ENCODE peak calls at places on chromosome 20, in nine cellular contexts. One of them, this sample, is unnamed.

GRCh38 chr20:42594659-42595058 is 595.0 kb downstream of the PTPRT start:
- DNase-seq in lower leg skin: no peak
- DNase-seq in stimulated activated naive CD8-positive, alpha-beta T cell treated with anti-CD3 and anti-CD28 coated beads, Interleukin-15, Interleukin-2, amounts not matched to agents 100 U/mL and 50 U/mL, for 24 hours: no peak
- DNase-seq in EL: no peak
- DNase-seq in heart left ventricle: no peak
- DNase-seq in T-helper 22 cell: no peak
- DNase-seq in naive thymus-derived CD8-positive, alpha-beta T cell: no peak
- DNase-seq in adrenal gland: no peak
- DNase-seq in GM04504: no peak
- DNase-seq in this sample: no peak

GRCh38 chr20:19583532-19584175 is 174.4 kb upstream of the RIN2 start:
- DNase-seq in lower leg skin: peak; percentile 94
- DNase-seq in stimulated activated naive CD8-positive, alpha-beta T cell treated with anti-CD3 and anti-CD28 coated beads, Interleukin-15, Interleukin-2, amounts not matched to agents 100 U/mL and 50 U/mL, for 24 hours: peak; percentile 59
- DNase-seq in EL: peak; percentile 53
- DNase-seq in heart left ventricle: peak; percentile 65
- DNase-seq in T-helper 22 cell: no peak
- DNase-seq in naive thymus-derived CD8-positive, alpha-beta T cell: no peak
- DNase-seq in adrenal gland: peak; percentile 82
- DNase-seq in GM04504: peak; percentile 14
- DNase-seq in this sample: peak; percentile 82

GRCh38 chr20:46708172-46708860 is 1.1 kb upstream of the SLC2A10 start:
- DNase-seq in lower leg skin: peak; percentile 85
- DNase-seq in stimulated activated naive CD8-positive, alpha-beta T cell treated with anti-CD3 and anti-CD28 coated beads, Interleukin-15, Interleukin-2, amounts not matched to agents 100 U/mL and 50 U/mL, for 24 hours: no peak
- DNase-seq in EL: no peak
- DNase-seq in heart left ventricle: no peak
- DNase-seq in T-helper 22 cell: no peak
- DNase-seq in naive thymus-derived CD8-positive, alpha-beta T cell: no peak
- DNase-seq in adrenal gland: no peak
- DNase-seq in GM04504: no peak
- DNase-seq in this sample: no peak

GRCh38 chr20:9119776-9120175 is 50.9 kb downstream of the PLCB4 start:
- DNase-seq in lower leg skin: no peak
- DNase-seq in stimulated activated naive CD8-positive, alpha-beta T cell treated with anti-CD3 and anti-CD28 coated beads, Interleukin-15, Interleukin-2, amounts not matched to agents 100 U/mL and 50 U/mL, for 24 hours: no peak
- DNase-seq in EL: peak; percentile 65
- DNase-seq in heart left ventricle: peak; percentile 76
- DNase-seq in T-helper 22 cell: no peak
- DNase-seq in naive thymus-derived CD8-positive, alpha-beta T cell: no peak
- DNase-seq in adrenal gland: peak; percentile 22
- DNase-seq in GM04504: no peak
- DNase-seq in this sample: no peak

GRCh38 chr20:11675920-11676617 is 241.6 kb upstream of the BTBD3 start:
- DNase-seq in lower leg skin: no peak
- DNase-seq in stimulated activated naive CD8-positive, alpha-beta T cell treated with anti-CD3 and anti-CD28 coated beads, Interleukin-15, Interleukin-2, amounts not matched to agents 100 U/mL and 50 U/mL, for 24 hours: no peak
- DNase-seq in EL: no peak
- DNase-seq in heart left ventricle: no peak
- DNase-seq in T-helper 22 cell: no peak
- DNase-seq in naive thymus-derived CD8-positive, alpha-beta T cell: no peak
- DNase-seq in adrenal gland: no peak
- DNase-seq in GM04504: no peak
- DNase-seq in this sample: no peak

GRCh38 chr20:5710551-5710950 is 39.6 kb upstream of the SHLD1 start:
- DNase-seq in lower leg skin: no peak
- DNase-seq in stimulated activated naive CD8-positive, alpha-beta T cell treated with anti-CD3 and anti-CD28 coated beads, Interleukin-15, Interleukin-2, amounts not matched to agents 100 U/mL and 50 U/mL, for 24 hours: no peak
- DNase-seq in EL: no peak
- DNase-seq in heart left ventricle: no peak
- DNase-seq in T-helper 22 cell: no peak
- DNase-seq in naive thymus-derived CD8-positive, alpha-beta T cell: no peak
- DNase-seq in adrenal gland: no peak
- DNase-seq in GM04504: no peak
- DNase-seq in this sample: no peak

GRCh38 chr20:47508228-47508752 is 6.6 kb downstream of the NCOA3 start:
- DNase-seq in lower leg skin: no peak
- DNase-seq in stimulated activated naive CD8-positive, alpha-beta T cell treated with anti-CD3 and anti-CD28 coated beads, Interleukin-15, Interleukin-2, amounts not matched to agents 100 U/mL and 50 U/mL, for 24 hours: no peak
- DNase-seq in EL: no peak
- DNase-seq in heart left ventricle: no peak
- DNase-seq in T-helper 22 cell: no peak
- DNase-seq in naive thymus-derived CD8-positive, alpha-beta T cell: no peak
- DNase-seq in adrenal gland: no peak
- DNase-seq in GM04504: no peak
- DNase-seq in this sample: no peak

GRCh38 chr20:62970307-62971210 is 18.1 kb downstream of the SLC17A9 start:
- DNase-seq in lower leg skin: no peak
- DNase-seq in stimulated activated naive CD8-positive, alpha-beta T cell treated with anti-CD3 and anti-CD28 coated beads, Interleukin-15, Interleukin-2, amounts not matched to agents 100 U/mL and 50 U/mL, for 24 hours: no peak
- DNase-seq in EL: peak; percentile 11
- DNase-seq in heart left ventricle: no peak
- DNase-seq in T-helper 22 cell: no peak
- DNase-seq in naive thymus-derived CD8-positive, alpha-beta T cell: no peak
- DNase-seq in adrenal gland: no peak
- DNase-seq in GM04504: no peak
- DNase-seq in this sample: no peak

GRCh38 chr20:48295445-48295903 is 510.2 kb upstream of the SULF2 start:
- DNase-seq in lower leg skin: no peak
- DNase-seq in stimulated activated naive CD8-positive, alpha-beta T cell treated with anti-CD3 and anti-CD28 coated beads, Interleukin-15, Interleukin-2, amounts not matched to agents 100 U/mL and 50 U/mL, for 24 hours: no peak
- DNase-seq in EL: peak; percentile 98
- DNase-seq in heart left ventricle: no peak
- DNase-seq in T-helper 22 cell: no peak
- DNase-seq in naive thymus-derived CD8-positive, alpha-beta T cell: no peak
- DNase-seq in adrenal gland: peak; percentile 77
- DNase-seq in GM04504: peak; percentile 87
- DNase-seq in this sample: no peak

GRCh38 chr20:31837896-31838397 is 7.5 kb downstream of the FOXS1 start:
- DNase-seq in lower leg skin: no peak
- DNase-seq in stimulated activated naive CD8-positive, alpha-beta T cell treated with anti-CD3 and anti-CD28 coated beads, Interleukin-15, Interleukin-2, amounts not matched to agents 100 U/mL and 50 U/mL, for 24 hours: no peak
- DNase-seq in EL: peak; percentile 88
- DNase-seq in heart left ventricle: no peak
- DNase-seq in T-helper 22 cell: no peak
- DNase-seq in naive thymus-derived CD8-positive, alpha-beta T cell: no peak
- DNase-seq in adrenal gland: no peak
- DNase-seq in GM04504: no peak
- DNase-seq in this sample: no peak

This sample was measured in ascending aorta.